ENCODE peak calls at places on chromosomes 12 and 14, in eight cellular contexts. P, B, L, I, J, H, T and S are unnamed samples.

GRCh38 chr12:117481470-117481869 is 120.0 kb upstream of the NOS1 start:
- DNase-seq in I (no peak), B (no peak), P (no peak), T (no peak), L (no peak), J (no peak), H (no peak), S (no peak)

GRCh38 chr12:124461241-124461673 is 106.2 kb downstream of the NCOR2 start:
- DNase-seq in H (no peak), L (no peak), B (no peak), T (no peak), P (no peak), J (no peak), I (no peak), S (no peak)

GRCh38 chr14:93105362-93105761 is 10.4 kb downstream of the ITPK1 start:
- DNase-seq in L (no peak), J (no peak), B (peak; percentile 44), I (peak; percentile 64), P (no peak), T (no peak), H (peak; percentile 70), S (no peak)

GRCh38 chr12:79127268-79127895 is 262.8 kb downstream of the SYT1 start:
- DNase-seq in I (no peak), P (no peak), T (no peak), B (no peak), H (no peak), J (no peak), L (no peak), S (no peak)

GRCh38 chr12:5456906-5457305 is 25.0 kb downstream of the NTF3 start:
- DNase-seq in H (no peak), B (no peak), I (no peak), L (no peak), J (no peak), P (no peak), T (no peak), S (no peak)

GRCh38 chr14:68820119-68820518 is 27.3 kb upstream of the ZFP36L1 start:
- DNase-seq in H (no peak), P (no peak), T (no peak), I (no peak), L (no peak), J (peak; percentile 51), B (no peak), S (no peak)

GRCh38 chr14:104428333-104428851 is 151.2 kb upstream of the C14orf180 start:
- DNase-seq in I (no peak), P (no peak), L (no peak), J (no peak), T (no peak), H (no peak), B (no peak), S (no peak)

GRCh38 chr12:48060474-48060873 is 45.4 kb downstream of the SENP1 start:
- DNase-seq in T (no peak), L (no peak), H (no peak), P (no peak), I (no peak), J (no peak), B (no peak), S (no peak)

GRCh38 chr14:35337557-35338255 is 45.5 kb downstream of the PSMA6 start:
- DNase-seq in L (no peak), I (no peak), P (no peak), H (no peak), J (peak; percentile 63), B (no peak), T (no peak), S (no peak)

GRCh38 chr12:39003541-39004160 is 98.3 kb upstream of the CPNE8 start:
- DNase-seq in H (no peak), T (no peak), P (no peak), L (no peak), J (no peak), B (no peak), I (no peak), S (no peak)

GRCh38 chr14:20811994-20812393 is 9.3 kb upstream of the RNASE1 start:
- DNase-seq in B (peak; percentile 20), H (no peak), L (no peak), I (peak; percentile 38), T (no peak), P (no peak), J (peak; percentile 31), S (no peak)

GRCh38 chr14:54840798-54841197 is 61.8 kb downstream of the GCH1 start:
- DNase-seq in I (no peak), H (no peak), T (no peak), B (no peak), P (no peak), L (no peak), J (no peak), S (no peak)

GRCh38 chr14:69574266-69574953 is at the start of gene CCDC177:
- DNase-seq in L (peak; percentile 21), B (no peak), J (peak; percentile 90), P (peak; percentile 79), T (peak; percentile 46), H (peak; percentile 70), I (peak; percentile 53), S (peak; percentile 58)

GRCh38 chr12:131287015-131287937 is 333.6 kb downstream of the ADGRD1 start:
- DNase-seq in H (peak; percentile 23), P (no peak), B (no peak), I (no peak), J (peak; percentile 34), T (peak; percentile 8), L (no peak), S (peak; percentile 9)

GRCh38 chr14:76867536-76868452 is 41.6 kb downstream of the LRRC74A start:
- DNase-seq in B (peak; percentile 48), J (no peak), P (no peak), L (no peak), I (peak; percentile 43), T (no peak), H (peak; percentile 64), S (no peak)

GRCh38 chr14:47549886-47550285 is 125.5 kb downstream of the MDGA2 start:
- DNase-seq in T (no peak), L (no peak), J (no peak), I (no peak), P (no peak), H (no peak), B (no peak), S (no peak)

GRCh38 chr14:22502551-22502950 is 86.5 kb downstream of the DAD1 start:
- DNase-seq in I (no peak), J (no peak), L (no peak), H (no peak), T (no peak), P (no peak), B (no peak), S (no peak)

GRCh38 chr12:25884024-25884919 is 74.2 kb upstream of the RASSF8 start:
- DNase-seq in B (no peak), T (no peak), I (no peak), J (peak; percentile 55), P (no peak), L (no peak), H (no peak), S (no peak)

GRCh38 chr12:25887367-25887766 is 71.1 kb upstream of the RASSF8 start:
- DNase-seq in J (no peak), B (no peak), P (no peak), T (no peak), H (no peak), I (no peak), L (no peak), S (no peak)

GRCh38 chr12:25882266-25882665 is 76.2 kb upstream of the RASSF8 start:
- DNase-seq in H (no peak), J (no peak), T (no peak), P (no peak), I (no peak), L (no peak), B (no peak), S (no peak)

GRCh38 chr12:25883026-25883928 is 75.2 kb upstream of the RASSF8 start:
- DNase-seq in H (no peak), L (no peak), T (no peak), B (no peak), J (no peak), P (no peak), I (no peak), S (no peak)

DNA sequence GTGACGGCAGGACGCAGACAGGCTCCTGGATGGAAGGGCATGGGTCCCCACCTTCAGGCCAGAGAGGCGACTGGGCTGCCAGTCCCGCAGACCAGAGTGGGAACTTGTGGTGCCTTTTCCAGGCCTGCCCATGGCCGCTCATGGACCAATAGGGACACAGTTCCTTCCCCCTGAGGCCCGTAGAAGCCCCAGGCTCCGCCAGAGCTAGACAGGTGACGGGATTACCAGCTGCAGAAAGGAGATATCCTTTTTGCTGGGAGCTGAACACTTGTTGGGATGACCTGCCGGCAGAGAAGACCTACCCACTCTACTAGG is 73.6 kb upstream of the RASSF8 start:
- DNase-seq in L (no peak), I (no peak), P (no peak), T (no peak), J (peak; percentile 74), H (no peak), B (no peak), S (no peak)
- H3K4me1 ChIP-seq in L (no peaks in the 10 kb centered on the region), I (no peaks in the 10 kb centered on the region), P (peaks cover 7% of the 10 kb centered on the region), T (no peaks in the 10 kb centered on the region), J (peaks cover 12% of the 10 kb centered on the region), H (no peaks in the 10 kb centered on the region), B (no peaks in the 10 kb centered on the region), S (no peaks in the 10 kb centered on the region)

GRCh38 chr14:56813143-56813551 is 2.9 kb upstream of the OTX2 start:
- DNase-seq in B (no peak), T (no peak), J (peak; percentile 67), H (no peak), I (no peak), L (no peak), P (no peak), S (no peak)

GRCh38 chr14:56812364-56813103 is 2.3 kb upstream of the OTX2 start:
- DNase-seq in H (no peak), P (no peak), I (no peak), L (no peak), B (no peak), T (no peak), J (peak; percentile 76), S (no peak)

GRCh38 chr14:56810850-56811595 is 744 bp upstream of the OTX2 start:
- DNase-seq in L (no peak), P (no peak), I (no peak), B (no peak), H (no peak), J (peak; percentile 81), T (no peak), S (no peak)

GRCh38 chr14:56810341-56810740 is at the start of gene OTX2:
- DNase-seq in J (peak; percentile 74), L (no peak), P (no peak), B (no peak), H (no peak), I (no peak), T (no peak), S (no peak)

GRCh38 chr14:56811596-56812363 is 1.5 kb upstream of the OTX2 start:
- DNase-seq in P (no peak), H (no peak), J (peak; percentile 84), L (no peak), T (no peak), I (no peak), B (no peak), S (no peak)
- H3K27ac ChIP-seq in P (no peak overlapping the region), H (no peak overlapping the region), J (no peak overlapping the region), L (no peak overlapping the region), T (no peak overlapping the region), I (no peak overlapping the region), B (no peak overlapping the region), S (no peak overlapping the region)

GRCh38 chr12:3995276-3995675 is 122.1 kb upstream of the PARP11 start:
- DNase-seq in B (no peak), L (no peak), I (no peak), T (no peak), P (no peak), H (no peak), J (no peak), S (no peak)
- H3K4me1 ChIP-seq in B (no peaks in the 10 kb centered on the region), L (no peaks in the 10 kb centered on the region), I (no peaks in the 10 kb centered on the region), T (no peaks in the 10 kb centered on the region), P (no peaks in the 10 kb centered on the region), H (no peaks in the 10 kb centered on the region), J (no peaks in the 10 kb centered on the region), S (no peaks in the 10 kb centered on the region)

GRCh38 chr12:75876843-75877587 is 154.6 kb downstream of the PHLDA1 start:
- DNase-seq in J (peak; percentile 62), L (no peak), I (no peak), P (no peak), B (no peak), H (no peak), T (no peak), S (no peak)
- H3K27ac ChIP-seq in J (no peak overlapping the region), L (peak overlapping the region; percentile 99), I (no peak overlapping the region), P (no peak overlapping the region), B (no peak overlapping the region), H (no peak overlapping the region), T (peak overlapping the region; percentile 73), S (no peak overlapping the region)